ENCODE peak calls at places on chromosomes 7 and 10, in seven cellular contexts. J is ELR; O is CD8-positive, alpha-beta T cell; I is NCI-H1105; Y is spleen; U is AG04450; F is GM03348. K is an unnamed sample.

GRCh38 chr7:127863082-127863481 is 168.2 kb downstream of the LRRC4 start:
- DNase-seq in J (no peak), O (no peak), I (no peak), Y (no peak), U (no peak), F (no peak), K (no peak)

GRCh38 chr7:77923419-77923818 is 124.8 kb downstream of the PHTF2 start:
- DNase-seq in J (no peak), O (no peak), I (no peak), Y (no peak), U (no peak), F (no peak), K (no peak)

GRCh38 chr10:55630491-55631056 is 730.5 kb downstream of the ZWINT start:
- DNase-seq in J (no peak), O (no peak), I (no peak), Y (peak), U (no peak), F (peak), K (no peak)

GRCh38 chr10:17113346-17113745 is 16.3 kb downstream of the CUBN start:
- DNase-seq in J (peak), O (no peak), I (no peak), Y (no peak), U (no peak), F (no peak), K (peak)

GRCh38 chr7:1385086-1385808 is 74.0 kb downstream of the MICALL2 start:
- DNase-seq in J (no peak), O (no peak), I (no peak), Y (peak), U (no peak), F (no peak), K (no peak)

GRCh38 chr10:47331954-47332353 is 9.7 kb downstream of the GDF2 start:
- DNase-seq in J (no peak), O (no peak), I (no peak), Y (no peak), U (no peak), F (no peak), K (no peak)

GRCh38 chr10:18822156-18822555 is 162.9 kb downstream of the ARL5B start:
- DNase-seq in J (no peak), O (no peak), I (no peak), Y (no peak), U (peak), F (peak), K (peak)

GRCh38 chr10:22550732-22551131 is 163.6 kb downstream of the PIP4K2A start:
- DNase-seq in J (peak), O (peak), I (peak), Y (peak), U (no peak), F (peak), K (peak)

GRCh38 chr7:91892099-91892788 is 11.7 kb upstream of the MTERF1 start:
- DNase-seq in J (no peak), O (no peak), I (no peak), Y (no peak), U (no peak), F (no peak), K (no peak)

GRCh38 chr7:11341285-11341944 is 367.7 kb downstream of the PHF14 start:
- DNase-seq in J (peak), O (no peak), I (peak), Y (no peak), U (no peak), F (peak), K (no peak)

GRCh38 chr7:135853499-135853898 is 104.9 kb upstream of the FAM180A start:
- DNase-seq in J (peak), O (no peak), I (no peak), Y (no peak), U (no peak), F (peak), K (peak)

GRCh38 chr7:42096681-42097637 is 140.1 kb downstream of the GLI3 start:
- DNase-seq in J (no peak), O (no peak), I (no peak), Y (no peak), U (no peak), F (peak), K (peak)

GRCh38 chr10:50439806-50440205 is 183.9 kb downstream of the SGMS1 start:
- DNase-seq in J (no peak), O (no peak), I (no peak), Y (no peak), U (no peak), F (peak), K (no peak)

GRCh38 chr7:107686816-107687387 is 26.3 kb downstream of the SLC26A4 start:
- DNase-seq in J (no peak), O (no peak), I (no peak), Y (no peak), U (no peak), F (no peak), K (no peak)

GRCh38 chr7:143300959-143301617 is 12.9 kb downstream of the CASP2 start:
- DNase-seq in J (peak), O (no peak), I (no peak), Y (no peak), U (peak), F (no peak), K (no peak)

GRCh38 chr7:14666304-14666703 is 236.2 kb downstream of the DGKB start:
- DNase-seq in J (no peak), O (no peak), I (no peak), Y (no peak), U (no peak), F (no peak), K (no peak)

GRCh38 chr7:151117565-151117964 is 31.3 kb downstream of the AGAP3 start:
- DNase-seq in J (no peak), O (peak), I (no peak), Y (no peak), U (no peak), F (no peak), K (no peak)

K was measured in foreskin fibroblast.